ENCODE peak calls at places on chromosomes 2 and 18, in six cellular contexts. A is coronary artery, M is right cardiac atrium, K is cardiac muscle cell, S is lower lobe of right lung, T is mammary epithelial cell. L is an unnamed sample.

GRCh38 chr18:5294618-5295230 is 802 bp downstream of the ZBTB14 start:
- DNase-seq in S (peak), M (peak), A (peak), T (peak), K (peak), L (peak)

GRCh38 chr2:129877795-129878775 is 101.4 kb upstream of the RAB6C start:
- DNase-seq in K (peak), M (peak), S (no peak), A (peak), T (no peak), L (no peak)

GRCh38 chr2:220533485-220533884 is 906.1 kb downstream of the SLC4A3 start:
- DNase-seq in K (no peak), S (no peak), A (no peak), M (no peak), T (peak), L (no peak)

GRCh38 chr18:25055076-25055475 is 296.9 kb downstream of the ZNF521 start:
- DNase-seq in T (peak), S (no peak), A (no peak), M (no peak), K (no peak), L (no peak)

GRCh38 chr2:3601561-3602271 is 6.8 kb downstream of the COLEC11 start:
- DNase-seq in M (no peak), A (no peak), K (no peak), T (no peak), S (no peak), L (no peak)

GRCh38 chr2:38856165-38856564 is 19.6 kb downstream of the DHX57 start:
- DNase-seq in A (no peak), M (no peak), S (no peak), T (peak), K (no peak), L (no peak)

GRCh38 chr2:44770221-44771187 is 171.0 kb upstream of the SIX3 start:
- DNase-seq in M (no peak), S (no peak), T (no peak), K (no peak), A (no peak), L (no peak)

GRCh38 chr2:152054593-152054992 is 44.3 kb downstream of the CACNB4 start:
- DNase-seq in T (peak), M (no peak), A (no peak), S (no peak), K (no peak), L (no peak)

GRCh38 chr18:5066380-5066977 is 130.6 kb downstream of the AKAIN1 start:
- DNase-seq in S (no peak), K (no peak), M (no peak), T (no peak), A (no peak), L (no peak)

GRCh38 chr18:5370332-5370731 is 74.8 kb upstream of the ZBTB14 start:
- DNase-seq in A (no peak), M (no peak), T (no peak), K (peak), S (no peak), L (no peak)

GRCh38 chr18:363327-364115 is 95.7 kb upstream of the THOC1 start:
- DNase-seq in A (no peak), T (no peak), K (no peak), S (no peak), M (no peak), L (no peak)

GRCh38 chr2:99784946-99785345 is 295.1 kb upstream of the REV1 start:
- DNase-seq in M (no peak), S (no peak), A (no peak), T (no peak), K (no peak), L (no peak)

GRCh38 chr18:79069792-79070151 is 578 bp downstream of the ATP9B start:
- DNase-seq in M (no peak), K (no peak), T (no peak), S (no peak), A (no peak), L (no peak)

GRCh38 chr2:97950329-97951154 is 45.2 kb downstream of the TMEM131 start:
- DNase-seq in K (no peak), S (no peak), M (no peak), A (no peak), T (peak), L (no peak)

GRCh38 chr2:118697771-118698170 is 149.7 kb downstream of the EN1 start:
- DNase-seq in A (no peak), S (no peak), T (no peak), M (no peak), K (no peak), L (no peak)

GRCh38 chr2:118371500-118371899 is 283.2 kb downstream of the INSIG2 start:
- DNase-seq in A (no peak), T (peak), S (no peak), K (peak), M (no peak), L (peak)

GRCh38 chr2:213219816-213220215 is 64.4 kb upstream of the SPAG16 start:
- DNase-seq in K (no peak), S (no peak), T (no peak), A (no peak), M (no peak), L (no peak)

GRCh38 chr2:235577404-235578330 is 83.8 kb downstream of the AGAP1 start:
- DNase-seq in T (no peak), M (no peak), A (no peak), K (no peak), S (no peak), L (peak)

GRCh38 chr2:42100696-42101585 is 53.1 kb downstream of the PKDCC start:
- DNase-seq in M (peak), S (peak), K (no peak), A (peak), T (no peak), L (no peak)

GRCh38 chr2:59654753-59655152 is 898.7 kb downstream of the BCL11A start:
- DNase-seq in K (no peak), T (peak), A (no peak), S (no peak), M (no peak), L (no peak)

GRCh38 chr2:40240067-40240466 is 211.8 kb downstream of the SLC8A1 start:
- DNase-seq in K (no peak), A (peak), S (peak), M (peak), T (peak), L (no peak)

GRCh38 chr18:8361941-8362471 is 247.2 kb upstream of the RAB12 start:
- DNase-seq in M (no peak), T (no peak), K (no peak), S (no peak), A (peak), L (no peak)

GRCh38 chr2:199535445-199536177 is 77.9 kb upstream of the SATB2 start:
- DNase-seq in M (no peak), S (no peak), A (no peak), T (no peak), K (no peak), L (no peak)

GRCh38 chr2:165870346-165870745 is 76.3 kb upstream of the GALNT3 start:
- DNase-seq in M (no peak), T (no peak), A (no peak), K (no peak), S (no peak), L (no peak)

GRCh38 chr18:79416022-79416676 is 20.4 kb downstream of the NFATC1 start:
- DNase-seq in S (no peak), A (no peak), M (peak), K (no peak), T (no peak), L (no peak)

GRCh38 chr2:56464066-56464465 is 280.3 kb downstream of the CCDC85A start:
- DNase-seq in M (no peak), A (no peak), T (no peak), S (no peak), K (no peak), L (no peak)

GRCh38 chr2:240240017-240240416 is 99.6 kb upstream of the OTOS start:
- DNase-seq in S (no peak), K (no peak), T (no peak), M (no peak), A (no peak), L (no peak)

GRCh38 chr2:217672472-217672871 is 330.3 kb downstream of the TNS1 start:
- DNase-seq in M (no peak), T (no peak), S (no peak), A (no peak), K (no peak), L (no peak)

GRCh38 chr2:65630643-65631042 is 198.2 kb upstream of the SPRED2 start:
- DNase-seq in K (no peak), T (peak), M (no peak), A (no peak), S (no peak), L (no peak)

GRCh38 chr2:113138428-113139322 is 11.3 kb downstream of the IL1RN start:
- DNase-seq in S (no peak), T (peak), A (peak), M (no peak), K (peak), L (no peak)

GRCh38 chr2:68832161-68832869 is 38.9 kb downstream of the BMP10 start:
- DNase-seq in K (peak), M (peak), T (peak), S (peak), A (peak), L (no peak)

GRCh38 chr2:239826786-239827510 is 198.2 kb downstream of the NDUFA10 start:
- DNase-seq in A (peak), M (no peak), K (no peak), S (no peak), T (no peak), L (no peak)

GRCh38 chr2:96147593-96148201 is 2.5 kb upstream of the DUSP2 start:
- DNase-seq in K (peak), T (no peak), A (no peak), S (peak), M (no peak), L (no peak)
- H3K27ac ChIP-seq in K (no peak), T (no peak), A (no peak), S (no peak), M (no peak), L (no peak)

GRCh38 chr2:96407919-96408550 is 72.5 kb downstream of the NCAPH start:
- DNase-seq in T (no peak), K (no peak), S (no peak), M (no peak), A (no peak), L (no peak)
- H3K27ac ChIP-seq in T (no peak), K (no peak), S (peak), M (peak), A (peak), L (peak)

GRCh38 chr2:191376981-191377629 is 131.9 kb downstream of the MYO1B start:
- DNase-seq in K (peak), T (peak), M (peak), S (peak), A (peak), L (no peak)
- H3K27ac ChIP-seq in K (no peak), T (peak), M (no peak), S (no peak), A (peak), L (no peak)

DNA sequence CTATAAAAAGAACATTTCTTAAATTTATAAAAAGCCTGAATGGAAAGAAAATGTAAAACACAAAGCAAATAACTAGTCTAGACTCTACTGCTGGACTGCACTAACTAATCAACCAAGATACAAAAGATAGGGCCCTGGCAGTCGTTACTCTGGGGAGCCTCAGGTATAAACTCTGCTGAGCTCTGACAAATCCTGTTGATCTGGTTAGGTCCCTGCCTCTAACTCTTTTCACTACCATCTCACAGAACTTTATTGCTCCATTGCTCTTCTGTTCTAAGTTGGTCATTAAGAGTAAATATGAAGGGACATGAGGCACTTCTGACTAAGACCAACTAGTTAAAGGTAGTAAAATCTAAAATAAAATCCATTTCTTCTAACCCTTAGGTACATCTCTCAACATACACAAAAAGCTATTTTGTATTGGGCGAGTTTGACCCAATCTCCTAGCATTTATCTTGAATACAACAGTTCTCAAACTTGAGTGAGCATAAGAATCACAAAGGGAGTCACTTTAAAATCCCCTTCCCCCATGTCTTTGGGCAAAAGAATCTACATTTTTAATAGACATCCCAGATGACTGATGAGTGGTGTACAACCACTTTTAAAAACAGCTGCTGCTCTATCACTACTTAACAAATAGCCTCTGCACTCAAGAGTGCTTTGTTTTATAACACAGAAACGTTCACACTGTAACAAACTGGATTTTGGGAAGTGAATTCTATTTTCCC is 2.5 kb downstream of the CHN1 start:
- DNase-seq in T (no peak), A (no peak), S (no peak), K (no peak), M (no peak), L (no peak)
- H3K27ac ChIP-seq in T (no peak), A (no peak), S (no peak), K (no peak), M (no peak), L (no peak)

GRCh38 chr18:50313873-50314460 is 26.5 kb upstream of the CXXC1 start:
- DNase-seq in S (no peak), M (no peak), A (no peak), K (no peak), T (no peak), L (no peak)

GRCh38 chr18:50312296-50313030 is 25.0 kb upstream of the CXXC1 start:
- DNase-seq in T (no peak), K (no peak), S (no peak), A (no peak), M (no peak), L (no peak)

GRCh38 chr18:50311573-50312106 is 24.1 kb upstream of the CXXC1 start:
- DNase-seq in T (no peak), S (no peak), K (no peak), M (no peak), A (no peak), L (no peak)

GRCh38 chr18:50315100-50315871 is 27.8 kb upstream of the CXXC1 start:
- DNase-seq in K (no peak), A (no peak), T (no peak), S (no peak), M (no peak), L (no peak)

DNA sequence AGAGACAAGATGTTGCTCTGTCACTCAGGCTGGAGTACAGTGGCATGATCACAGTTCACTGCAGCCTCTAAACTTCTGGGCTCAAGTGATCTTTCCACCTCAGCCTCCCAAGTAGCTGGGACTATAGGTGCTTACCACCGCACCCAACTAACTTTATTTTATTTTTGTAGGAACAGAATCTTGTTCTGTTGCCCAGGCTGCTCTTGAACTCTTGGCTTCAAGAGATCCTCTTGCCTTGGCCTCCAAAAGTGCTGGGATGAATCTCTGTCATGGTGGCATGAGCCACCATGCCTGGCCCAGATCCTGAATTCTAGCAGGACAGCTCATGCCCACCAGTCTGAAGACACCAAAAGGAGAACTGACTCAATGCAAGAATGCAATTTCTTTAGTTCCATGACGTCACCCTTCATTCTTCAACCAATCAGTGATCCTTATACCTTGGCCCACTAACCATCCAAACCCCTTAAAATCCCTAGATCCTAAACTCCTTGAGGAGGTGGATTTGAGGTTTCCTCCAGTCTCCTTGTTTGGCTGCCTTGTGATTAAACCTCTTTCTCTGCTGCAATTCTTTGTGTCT is 25.6 kb upstream of the CXXC1 start:
- DNase-seq in T (no peak), K (no peak), A (no peak), S (no peak), M (no peak), L (no peak)
- H3K27ac ChIP-seq in T (no peak), K (no peak), A (no peak), S (no peak), M (no peak), L (no peak)

DNA sequence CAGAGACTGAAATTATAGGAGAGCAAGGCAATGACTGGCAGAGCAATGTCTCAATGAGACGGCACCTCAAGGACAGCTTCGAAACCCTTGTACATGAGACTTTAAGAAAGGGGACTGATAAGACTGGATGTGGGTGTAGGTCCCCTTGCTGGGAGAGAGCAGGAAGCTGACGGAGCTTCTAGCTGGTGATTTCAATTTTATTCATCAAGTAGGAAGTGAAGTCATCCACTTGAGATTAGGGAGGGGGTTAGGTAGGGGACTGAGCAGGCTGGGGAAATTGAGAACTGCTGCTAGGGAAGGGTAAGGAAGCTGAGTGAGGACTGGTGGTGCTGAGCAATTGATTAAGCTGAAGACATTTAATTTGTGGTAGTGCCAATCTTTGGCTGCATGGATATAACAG is 99.5 kb upstream of the ITGB6 start:
- DNase-seq in K (no peak), T (no peak), S (no peak), A (no peak), M (no peak), L (no peak)
- H3K27ac ChIP-seq in K (no peak), T (no peak), S (no peak), A (no peak), M (no peak), L (no peak)